ENCODE peak calls at places on chromosomes 13 and 19, in four cellular contexts. M is MM.1S, S is GM12878, Q is neural progenitor cell. U is an unnamed sample.

GRCh38 chr19:52961981-52962380 is 700 bp downstream of the ZNF816 start:
- DNase-seq in M (no peak), Q (peak), S (no peak), U (no peak)

GRCh38 chr13:52459668-52460067 is 4.4 kb downstream of the CKAP2 start:
- DNase-seq in M (no peak), Q (no peak), S (no peak), U (peak)

GRCh38 chr13:20856650-20857049 is 45.9 kb downstream of the XPO4 start:
- DNase-seq in M (no peak), Q (no peak), S (no peak), U (no peak)

GRCh38 chr13:29362849-29363604 is 232.5 kb downstream of the SLC7A1 start:
- DNase-seq in M (peak), S (peak), Q (peak), U (peak)

GRCh38 chr13:41668130-41668757 is 210.9 kb downstream of the RGCC start:
- DNase-seq in M (peak), Q (peak), S (peak), U (peak)

GRCh38 chr19:51702754-51703654 is 9.9 kb downstream of the SPACA6 start:
- DNase-seq in M (no peak), Q (peak), S (no peak), U (peak)

GRCh38 chr13:113947321-113948033 is 26.4 kb downstream of the C13orf46 start:
- DNase-seq in Q (peak), S (no peak), M (no peak), U (peak)

GRCh38 chr13:114035583-114036501 is 62.0 kb upstream of the C13orf46 start:
- DNase-seq in M (no peak), Q (peak), S (no peak), U (peak)

GRCh38 chr19:30144242-30144758 is 202.3 kb downstream of the URI1 start:
- DNase-seq in S (no peak), M (no peak), Q (no peak), U (no peak)

GRCh38 chr13:82058364-82058763 is 1717.4 kb upstream of the SPRY2 start:
- DNase-seq in M (no peak), Q (no peak), S (no peak), U (no peak)

GRCh38 chr19:3372413-3372812 is 6.0 kb downstream of the NFIC start:
- DNase-seq in Q (no peak), M (no peak), S (no peak), U (no peak)

GRCh38 chr13:37192986-37193385 is 87.5 kb upstream of the CSNK1A1L start:
- DNase-seq in S (no peak), Q (no peak), M (no peak), U (no peak)

GRCh38 chr13:48404952-48405351 is 8.0 kb downstream of the LPAR6 start:
- DNase-seq in S (no peak), M (no peak), Q (no peak), U (no peak)

GRCh38 chr13:50783940-50784339 is 59.6 kb downstream of the DLEU7 start:
- DNase-seq in Q (no peak), M (no peak), S (no peak), U (no peak)
- TF ChIP-seq CTCF in Q (no peak), M (no peak), S (no peak), U (no peak)

GRCh38 chr19:18765224-18765623 is 25.9 kb downstream of the COMP start:
- DNase-seq in M (no peak), S (no peak), Q (no peak), U (no peak)

GRCh38 chr19:18761531-18762110 is 29.5 kb downstream of the COMP start:
- DNase-seq in Q (no peak), S (no peak), M (no peak), U (no peak)

GRCh38 chr19:18764591-18765051 is 26.5 kb downstream of the COMP start:
- DNase-seq in S (no peak), Q (no peak), M (no peak), U (no peak)

GRCh38 chr19:18762125-18763023 is 28.7 kb downstream of the COMP start:
- DNase-seq in S (no peak), Q (no peak), M (no peak), U (peak)

DNA sequence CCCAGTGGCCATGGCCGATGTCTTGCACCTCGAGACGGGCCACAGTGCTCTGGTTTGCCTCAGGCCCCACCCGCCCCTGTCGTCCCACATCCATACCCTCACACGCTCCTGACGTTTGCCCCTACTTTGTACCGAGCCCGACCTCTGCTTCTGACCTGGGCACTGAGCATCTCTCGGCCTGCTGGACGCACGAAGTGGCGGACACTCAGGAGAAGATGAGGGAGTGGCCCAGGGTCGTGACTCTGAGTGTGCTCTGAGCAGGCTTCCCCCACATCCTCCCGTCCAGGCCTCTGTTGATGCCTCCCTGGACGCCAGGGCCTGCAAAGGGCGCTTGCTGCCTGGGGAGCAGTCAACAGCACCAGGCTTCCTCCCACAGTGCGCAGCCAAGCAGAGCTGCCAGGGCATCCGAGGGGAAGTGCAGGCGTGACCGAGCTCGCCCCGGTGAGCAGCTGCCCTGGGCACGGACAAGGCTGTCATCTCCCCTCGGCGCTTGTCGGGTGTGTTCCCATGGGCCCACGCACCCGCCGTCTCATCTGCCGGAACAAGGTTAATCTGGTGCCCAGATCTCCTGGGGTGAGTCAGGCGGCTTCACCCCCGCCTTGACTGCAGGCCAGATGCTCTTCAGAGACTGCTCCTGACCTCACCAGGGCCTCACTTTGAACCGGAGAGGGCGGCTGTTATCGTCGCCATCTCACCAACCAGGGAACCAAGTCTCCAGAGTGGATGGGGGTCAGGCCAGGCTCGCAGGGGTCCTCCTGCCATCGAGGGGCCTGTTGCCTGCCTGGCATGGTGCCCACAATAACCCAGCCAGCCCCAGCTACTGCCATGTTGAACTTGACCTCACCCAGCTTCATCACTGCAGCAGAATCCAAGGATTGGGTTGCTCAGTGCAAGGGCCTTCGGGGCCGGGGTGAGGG is 27.2 kb downstream of the COMP start:
- DNase-seq in M (no peak), Q (no peak), S (no peak), U (no peak)
- H3K9ac ChIP-seq in M (no peak), Q (no peak), S (no peak), U (no peak)

DNA sequence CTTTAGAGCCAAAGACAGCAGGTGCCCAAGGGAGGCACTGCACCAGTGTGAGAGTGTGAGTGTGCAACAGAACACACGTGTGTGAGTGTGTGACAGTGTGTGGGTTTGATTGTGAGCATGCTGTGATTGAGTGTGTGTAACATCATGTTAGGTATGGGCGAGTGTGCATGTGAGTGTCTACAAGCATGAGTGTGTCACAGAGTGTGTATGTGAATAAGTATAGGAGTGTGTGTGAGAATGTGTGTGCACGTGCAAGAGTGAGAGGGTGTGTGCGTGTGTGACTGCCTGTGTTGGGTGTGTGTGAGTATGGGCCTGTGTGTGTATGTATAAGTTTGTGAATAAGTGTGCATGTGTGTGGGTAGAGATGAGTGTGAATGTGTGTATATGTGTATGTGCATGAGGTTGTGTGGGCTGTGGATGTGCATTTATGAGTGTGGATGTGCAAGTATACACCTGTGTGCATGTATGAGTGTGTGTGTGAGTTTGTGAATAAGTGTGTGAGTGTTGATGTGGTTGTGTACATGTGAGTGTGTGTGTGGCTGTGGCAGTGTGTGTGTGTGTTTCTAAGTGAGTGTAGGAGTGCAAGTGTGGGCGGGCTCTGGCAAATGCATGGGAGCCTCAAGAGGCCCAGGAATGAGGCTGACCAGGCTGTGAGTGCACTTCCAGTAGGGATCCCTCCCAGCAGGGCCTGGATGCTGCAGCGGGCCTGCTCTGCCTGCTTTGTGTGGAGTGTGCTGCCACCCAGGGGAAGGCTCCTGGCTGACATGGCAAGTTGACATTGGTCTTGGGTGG is 198.4 kb downstream of the COL4A1 start:
- DNase-seq in Q (peak), M (peak), S (no peak), U (peak)
- TF ChIP-seq CTCF in Q (peak), M (peak), S (peak), U (peak)

DNA sequence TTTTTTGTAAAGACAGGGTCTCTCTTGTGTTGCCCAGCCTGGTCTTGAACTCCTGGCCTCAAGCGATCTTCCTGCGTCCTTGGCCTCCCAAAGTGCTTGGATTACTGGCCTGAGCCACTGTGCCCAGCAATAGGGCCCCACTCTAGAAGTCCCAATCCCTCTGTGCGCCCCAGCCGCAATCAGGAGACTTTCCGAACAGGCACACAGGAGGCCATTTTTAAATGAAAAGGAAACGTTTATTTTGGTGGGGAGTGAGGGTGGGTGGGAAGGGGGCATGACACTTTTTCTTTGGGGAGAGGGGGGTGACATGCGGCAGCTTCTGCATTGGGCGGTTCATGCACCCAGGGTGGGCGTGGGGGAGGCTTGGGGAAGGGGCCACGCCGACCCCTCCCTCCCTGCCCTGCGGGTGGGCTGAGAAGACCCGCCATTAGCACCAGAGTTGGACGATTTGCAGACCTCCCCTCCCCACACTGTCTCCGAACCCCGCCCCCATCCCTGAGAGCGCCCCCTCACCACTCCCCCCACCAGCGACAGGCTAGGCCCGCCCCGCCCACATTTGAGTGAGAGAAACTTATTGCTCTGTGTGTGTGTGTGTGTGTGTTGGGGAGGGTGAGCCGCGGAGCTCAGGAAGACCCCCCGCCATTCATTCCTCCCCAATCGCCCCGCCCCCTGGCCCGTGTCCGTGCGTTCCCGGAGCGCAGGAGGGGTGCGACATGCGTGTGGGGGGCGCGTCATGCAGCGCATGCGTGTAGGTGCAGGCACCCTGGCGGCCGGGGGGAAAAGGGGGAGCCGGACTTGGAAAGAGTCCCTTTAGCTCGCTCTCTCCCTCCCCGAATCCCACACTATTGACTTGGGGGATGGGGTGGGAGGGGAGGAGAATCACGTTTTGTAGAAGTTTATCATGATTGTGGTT is 17.2 kb downstream of the KCNC3 start:
- DNase-seq in M (no peak), S (no peak), Q (peak), U (no peak)
- H3K9ac ChIP-seq in M (no peak), S (no peak), Q (no peak), U (no peak)

GRCh38 chr13:73876323-73876722 is 257.9 kb downstream of the KLF12 start:
- DNase-seq in M (no peak), Q (no peak), S (no peak), U (no peak)

GRCh38 chr13:73870970-73871935 is 263.0 kb downstream of the KLF12 start:
- DNase-seq in M (no peak), Q (no peak), S (no peak), U (peak)

GRCh38 chr13:73872397-73872796 is 261.8 kb downstream of the KLF12 start:
- DNase-seq in S (no peak), Q (no peak), M (no peak), U (no peak)

GRCh38 chr13:73877399-73877798 is 256.8 kb downstream of the KLF12 start:
- DNase-seq in M (no peak), Q (no peak), S (no peak), U (no peak)

DNA sequence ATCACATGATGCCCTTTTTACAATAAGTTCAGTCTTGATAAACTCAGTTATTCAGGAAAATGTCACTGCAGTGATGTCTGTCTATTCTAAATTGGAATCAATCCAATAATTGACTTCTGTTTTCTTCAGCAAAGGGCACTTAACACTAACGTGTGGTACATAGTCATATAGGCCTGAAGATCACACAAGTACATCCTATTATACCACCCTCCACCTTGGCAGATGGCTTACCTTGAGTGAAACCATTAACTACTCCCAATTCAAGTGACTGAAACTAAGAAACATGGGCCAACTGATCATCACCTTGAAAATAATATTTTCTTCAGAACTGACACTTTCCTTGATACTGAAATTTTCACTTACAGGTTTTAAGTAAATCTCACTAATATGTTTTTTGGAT is 259.7 kb downstream of the KLF12 start:
- DNase-seq in M (no peak), S (no peak), Q (no peak), U (no peak)
- TF ChIP-seq CTCF in M (no peak), S (no peak), Q (no peak), U (no peak)

GRCh38 chr19:18606281-18607221 is at the start of gene CRLF1:
- DNase-seq in Q (peak), M (no peak), S (no peak), U (no peak)

GRCh38 chr19:18605196-18605545 is 1.4 kb downstream of the CRLF1 start:
- DNase-seq in M (no peak), Q (no peak), S (no peak), U (no peak)

GRCh38 chr19:18603958-18604819 is 2.4 kb downstream of the CRLF1 start:
- DNase-seq in Q (peak), M (no peak), S (no peak), U (no peak)

GRCh38 chr19:18604820-18605159 is 1.8 kb downstream of the CRLF1 start:
- DNase-seq in S (no peak), Q (no peak), M (no peak), U (no peak)

DNA sequence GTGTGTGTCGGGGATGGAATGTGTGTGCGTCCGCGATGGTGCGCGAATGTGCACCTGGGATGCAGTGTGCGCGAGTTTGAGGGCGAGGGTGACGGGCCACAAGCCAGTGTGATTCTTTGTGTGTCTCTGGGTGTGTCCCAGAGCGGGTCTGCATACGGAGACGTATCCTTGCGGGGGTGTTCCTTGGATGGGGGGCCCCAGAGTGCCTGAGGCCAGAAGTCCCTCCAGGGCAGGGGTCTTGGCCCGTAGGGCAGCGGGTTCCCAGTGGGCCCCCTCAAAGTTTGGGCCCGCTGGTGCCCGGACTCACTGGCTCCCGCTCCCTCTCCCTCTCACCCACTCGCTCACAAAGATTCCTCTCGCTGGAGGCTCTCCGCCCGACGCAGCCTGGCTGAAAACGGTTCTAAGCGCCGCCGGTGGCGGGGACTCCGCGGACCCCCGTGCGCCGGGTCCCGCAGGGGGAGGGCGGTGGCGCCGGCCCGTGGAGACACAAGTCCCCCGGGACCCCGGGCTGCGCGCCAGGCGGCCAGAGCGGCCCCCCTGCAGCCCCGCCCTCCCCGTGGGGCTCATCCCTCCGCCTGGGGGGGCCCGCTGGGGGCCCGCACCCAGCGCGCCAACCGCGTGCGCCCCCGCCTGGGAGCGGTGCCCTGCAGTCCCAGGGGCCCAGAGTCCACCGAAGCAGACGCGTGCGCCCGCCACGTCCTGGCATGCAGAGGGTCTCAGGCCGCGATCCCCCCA is 886 bp downstream of the CRLF1 start:
- DNase-seq in M (no peak), Q (peak), S (no peak), U (no peak)
- H3K9ac ChIP-seq in M (no peak), Q (no peak), S (no peak), U (no peak)

DNA sequence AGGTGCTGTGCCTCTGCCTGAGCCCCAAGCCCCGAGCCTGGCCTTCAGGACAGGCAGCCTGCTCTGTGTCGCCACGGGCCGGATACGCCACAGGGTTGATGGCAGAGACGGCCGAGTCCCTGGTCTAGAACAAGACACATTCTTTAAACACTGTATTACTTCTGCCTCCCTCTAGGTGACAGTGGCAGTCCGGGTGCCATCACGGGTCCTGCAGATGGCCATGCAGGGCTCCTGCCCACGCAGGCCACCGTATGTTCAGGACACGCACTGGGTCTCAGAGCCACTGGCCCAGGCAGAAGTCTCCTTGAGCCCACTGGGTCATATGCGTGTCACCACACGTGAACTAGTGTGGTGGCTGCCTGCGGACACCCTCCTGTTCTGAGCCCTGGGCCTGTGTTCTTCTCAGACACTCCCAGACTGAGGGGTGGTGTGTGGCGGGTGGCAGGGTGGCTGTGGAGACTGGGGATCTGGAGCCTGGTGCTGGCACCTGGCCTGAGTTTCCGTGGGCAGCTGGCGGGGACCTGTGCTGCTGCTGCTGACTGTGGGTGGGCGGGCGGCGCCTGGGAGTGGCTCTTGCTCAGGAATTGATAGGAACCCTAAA is 4.4 kb downstream of the PLEKHJ1 start:
- DNase-seq in M (no peak), Q (no peak), S (no peak), U (no peak)
- TF ChIP-seq CTCF in M (peak), Q (peak), S (no peak), U (no peak)

U was measured in endothelial cell of umbilical vein.